ENCODE peak calls at places on chromosomes 2 and 18, in eight cellular contexts. H is body of pancreas, D is stomach, V is uterus, T is right lobe of liver, W is heart left ventricle, Y is breast epithelium, B is adrenal gland. M is an unnamed sample.
A peak's percentile ranks its signal among the peaks of the same experiment; 100 is the strongest.

GRCh38 chr2:228657807-228658402 is 476.4 kb upstream of the SPHKAP start:
- DNase-seq in H (no peak), D (no peak), V (no peak), T (no peak), W (no peak), Y (no peak), B (no peak), M (no peak)

GRCh38 chr2:3522851-3523481 is 3.6 kb upstream of the ADI1 start:
- DNase-seq in H (peak; percentile 52), D (peak; percentile 55), V (peak; percentile 74), T (no peak), W (no peak), Y (no peak), B (peak; percentile 74), M (peak; percentile 46)

GRCh38 chr2:96247009-96247408 is 18.8 kb downstream of the TMEM127 start:
- DNase-seq in H (no peak), D (no peak), V (no peak), T (no peak), W (no peak), Y (no peak), B (no peak), M (no peak)

GRCh38 chr18:50114448-50114847 is 80.5 kb downstream of the MYO5B start:
- DNase-seq in H (no peak), D (no peak), V (no peak), T (no peak), W (no peak), Y (no peak), B (no peak), M (no peak)

GRCh38 chr2:191635333-191636234 is 42.4 kb upstream of the NABP1 start:
- DNase-seq in H (no peak), D (no peak), V (no peak), T (no peak), W (no peak), Y (no peak), B (no peak), M (no peak)

GRCh38 chr2:4135765-4136164 is 432.4 kb downstream of the DCDC2C start:
- DNase-seq in H (no peak), D (no peak), V (no peak), T (no peak), W (no peak), Y (no peak), B (no peak), M (peak; percentile 37)

GRCh38 chr2:135030826-135031225 is 16.4 kb downstream of the MAP3K19 start:
- DNase-seq in H (no peak), D (no peak), V (no peak), T (no peak), W (no peak), Y (no peak), B (no peak), M (no peak)

GRCh38 chr18:13067124-13067523 is 76.0 kb downstream of the CEP192 start:
- DNase-seq in H (no peak), D (no peak), V (no peak), T (no peak), W (no peak), Y (no peak), B (no peak), M (no peak)

GRCh38 chr2:29336334-29336733 is 221.1 kb downstream of the CLIP4 start:
- DNase-seq in H (no peak), D (no peak), V (no peak), T (no peak), W (no peak), Y (no peak), B (no peak), M (no peak)

GRCh38 chr18:23179416-23179815 is 44.1 kb downstream of the CABLES1 start:
- DNase-seq in H (no peak), D (no peak), V (no peak), T (peak; percentile 74), W (no peak), Y (no peak), B (no peak), M (no peak)

GRCh38 chr2:15748736-15749323 is 157.2 kb downstream of the DDX1 start:
- DNase-seq in H (no peak), D (peak; percentile 35), V (no peak), T (peak; percentile 15), W (no peak), Y (no peak), B (peak; percentile 71), M (peak; percentile 56)

GRCh38 chr2:241003369-241003768 is 5.0 kb downstream of the SNED1 start:
- DNase-seq in H (no peak), D (no peak), V (no peak), T (no peak), W (peak; percentile 29), Y (peak; percentile 10), B (peak; percentile 29), M (no peak)

GRCh38 chr18:46250084-46250811 is 146.1 kb downstream of the HAUS1 start:
- DNase-seq in H (peak; percentile 35), D (peak; percentile 53), V (no peak), T (no peak), W (no peak), Y (peak; percentile 43), B (no peak), M (no peak)

DNA sequence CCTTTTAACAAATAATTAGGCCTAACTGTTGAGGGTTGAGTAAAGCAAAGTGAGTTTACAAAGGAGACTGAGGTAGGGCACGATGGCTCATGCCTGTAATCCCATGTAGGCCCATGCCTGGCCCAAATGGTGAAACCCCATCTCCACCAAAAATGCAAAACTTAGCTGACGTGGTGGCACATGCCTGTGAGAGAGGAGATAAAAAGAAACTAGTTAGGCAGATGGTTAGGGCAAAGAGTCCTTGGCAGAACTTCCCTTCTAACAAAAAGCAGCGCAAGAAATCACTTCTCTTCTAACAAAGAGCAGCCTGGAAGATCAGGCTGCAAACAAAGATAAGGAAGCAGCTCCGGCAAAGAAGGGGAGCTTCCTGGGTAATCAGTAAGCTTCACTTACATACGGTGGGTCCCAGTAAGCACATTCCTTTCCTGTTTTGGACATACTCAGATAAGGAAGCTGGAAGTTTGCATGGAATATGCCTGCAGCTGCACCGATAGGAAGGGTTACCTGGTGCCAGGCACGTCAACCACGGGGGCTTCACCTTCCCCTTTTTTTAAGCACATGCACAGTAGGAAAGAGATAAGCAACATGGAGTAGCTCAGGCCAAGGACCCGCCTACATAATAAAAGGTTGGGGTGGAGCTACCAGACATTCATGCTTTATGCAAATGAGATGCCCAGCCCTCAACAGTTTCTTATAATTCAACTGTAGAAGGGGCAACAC is 60.9 kb upstream of the SLC25A52 start:
- DNase-seq in H (no peak), D (no peak), V (no peak), T (no peak), W (no peak), Y (no peak), B (no peak), M (no peak)
- TF ChIP-seq POLR2A in H (no peak), D (no peak), V (no peak), T (no peak), W (no peak), Y (no peak), B (no peak), M (no peak)

DNA sequence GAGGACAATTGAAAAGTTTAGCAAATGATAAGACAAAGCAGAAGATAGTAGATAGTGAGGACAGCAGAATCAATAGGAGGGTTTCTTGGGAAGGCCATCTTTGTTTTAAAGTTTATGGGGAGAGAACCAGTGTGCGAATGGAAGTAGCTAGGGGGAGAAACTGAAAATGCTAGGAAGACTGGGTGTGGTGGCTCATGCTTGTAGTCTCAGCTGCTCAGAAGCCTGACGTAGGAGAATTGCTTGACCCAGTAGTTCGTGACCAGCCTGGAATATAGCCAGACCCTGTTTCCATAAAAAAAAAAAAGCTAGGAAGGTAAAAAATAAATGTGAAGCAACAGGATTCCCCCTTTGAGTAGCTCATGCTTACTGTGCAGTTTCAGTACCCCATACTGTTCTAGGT is 19.2 kb upstream of the DRC1 start:
- DNase-seq in H (no peak), D (no peak), V (no peak), T (no peak), W (no peak), Y (no peak), B (no peak), M (no peak)
- TF ChIP-seq POLR2A in H (no peak), D (no peak), V (no peak), T (no peak), W (no peak), Y (no peak), B (no peak), M (no peak)

DNA sequence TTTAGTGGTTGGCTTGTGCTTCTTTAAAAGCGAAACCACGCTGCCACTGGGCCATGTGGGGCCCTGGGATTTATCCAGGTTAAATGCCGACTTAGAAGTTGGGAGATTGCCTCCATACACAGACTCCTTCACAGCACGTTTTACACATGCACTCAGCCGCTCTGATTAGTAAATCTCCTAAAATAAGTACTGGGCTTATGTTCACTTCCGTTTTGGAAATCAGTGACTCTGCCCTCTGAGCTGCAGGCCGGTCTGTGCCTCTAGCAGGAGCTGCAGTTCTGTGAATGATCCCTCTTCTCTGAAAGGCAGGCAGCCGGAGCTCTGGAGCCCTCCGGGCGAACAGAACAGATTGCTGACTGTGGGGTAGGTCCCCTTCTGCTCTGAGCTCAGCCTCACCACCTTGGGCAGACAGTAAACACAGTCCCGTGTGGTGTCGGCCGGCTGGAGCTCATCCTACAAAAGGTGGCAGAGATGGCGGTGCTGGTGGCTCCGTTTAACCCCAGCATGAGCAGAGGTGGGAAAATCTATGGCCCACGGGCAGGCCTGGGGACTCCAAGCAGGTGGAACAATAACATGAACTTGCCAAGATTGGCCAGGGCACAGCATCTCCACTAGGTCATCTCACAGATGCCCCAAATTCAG is 9.8 kb upstream of the RAB17 start:
- DNase-seq in H (peak; percentile 40), D (peak; percentile 55), V (peak; percentile 78), T (no peak), W (no peak), Y (no peak), B (peak; percentile 78), M (peak; percentile 42)
- TF ChIP-seq POLR2A in H (no peak), D (no peak), V (peak; percentile 29), T (peak; percentile 51), W (no peak), Y (no peak), B (no peak), M (no peak)

GRCh38 chr2:101309211-101309700 is 755 bp upstream of the RNF149 start:
- DNase-seq in H (no peak), D (no peak), V (no peak), T (no peak), W (no peak), Y (no peak), B (no peak), M (no peak)
- TF ChIP-seq POLR2A in H (no peak), D (no peak), V (no peak), T (no peak), W (no peak), Y (no peak), B (no peak), M (no peak)

DNA sequence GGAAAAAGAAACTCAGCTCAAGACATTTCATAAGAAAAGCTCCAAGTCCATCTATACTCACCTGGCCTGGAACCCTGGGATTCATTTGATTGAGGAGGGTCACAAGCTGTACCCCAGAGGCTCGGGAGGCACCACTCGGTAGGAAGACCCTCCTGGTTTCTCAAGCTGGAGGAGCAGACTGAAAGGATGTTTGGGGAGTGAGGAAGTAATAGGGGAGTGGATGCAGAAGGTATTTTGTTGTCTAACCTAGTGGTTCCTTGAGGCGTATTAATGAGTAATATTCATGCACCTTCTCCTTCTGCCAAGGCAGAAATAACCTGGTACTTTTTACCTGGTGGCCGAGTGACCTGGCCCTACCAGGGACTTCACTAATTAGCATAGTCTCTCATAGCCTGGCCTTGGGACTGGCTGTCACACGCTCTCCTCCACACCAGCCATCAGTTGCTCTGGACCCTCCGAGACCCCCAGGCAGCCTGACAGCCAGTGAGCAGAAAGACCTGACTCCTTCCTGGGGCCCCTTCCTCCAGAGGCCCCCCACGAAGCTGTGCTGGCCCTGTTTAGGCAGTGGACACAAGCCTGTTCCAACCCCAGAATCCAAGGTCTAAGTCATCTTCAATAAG is 161.4 kb downstream of the BCL2 start:
- DNase-seq in H (no peak), D (no peak), V (no peak), T (no peak), W (no peak), Y (no peak), B (no peak), M (no peak)
- TF ChIP-seq POLR2A in H (no peak), D (no peak), V (no peak), T (no peak), W (no peak), Y (no peak), B (no peak), M (no peak)

M was measured in testis.